ENCODE peak calls at places on chromosome 18, in four cellular contexts. E, T, H and X are unnamed samples. For H3K9me3 and H3K4me1, the result is how much of the 10 kb centered on the place peaks cover.

GRCh38 chr18:58175122-58175687 is 131.2 kb downstream of the NEDD4L start:
- DNase-seq in T (no peak), H (no peak), E (no peak), X (no peak)

GRCh38 chr18:38290229-38290628 is 724.6 kb upstream of the CELF4 start:
- DNase-seq in H (no peak), T (no peak), E (no peak), X (no peak)

GRCh38 chr18:50011813-50012445 is 183.0 kb downstream of the MYO5B start:
- DNase-seq in H (no peak), T (no peak), E (no peak), X (no peak)

GRCh38 chr18:31643003-31643402 is 41.4 kb downstream of the B4GALT6 start:
- DNase-seq in T (no peak), E (no peak), H (no peak), X (no peak)

GRCh38 chr18:607930-608329 is 11.1 kb downstream of the CLUL1 start:
- DNase-seq in E (no peak), H (no peak), T (no peak), X (no peak)

GRCh38 chr18:6004683-6005082 is 109.4 kb upstream of the TMEM200C start:
- DNase-seq in E (no peak), H (no peak), T (no peak), X (no peak)

GRCh38 chr18:68176901-68177300 is 538.0 kb downstream of the TMX3 start:
- DNase-seq in E (no peak), H (no peak), T (no peak), X (no peak)

GRCh38 chr18:51153659-51154371 is 43.7 kb downstream of the MEX3C start:
- DNase-seq in E (no peak), H (no peak), T (no peak), X (no peak)

GRCh38 chr18:35635171-35635570 is 53.6 kb downstream of the GALNT1 start:
- DNase-seq in T (no peak), E (no peak), H (no peak), X (no peak)

GRCh38 chr18:77077836-77078456 is 54.6 kb downstream of the MBP start:
- DNase-seq in H (no peak), T (no peak), E (no peak), X (no peak)

GRCh38 chr18:72433756-72434155 is 110.4 kb downstream of the CBLN2 start:
- DNase-seq in T (no peak), E (no peak), H (no peak), X (no peak)
- H3K9me3 ChIP-seq in T (under half), E (under half), H (under half), X (under half)

DNA sequence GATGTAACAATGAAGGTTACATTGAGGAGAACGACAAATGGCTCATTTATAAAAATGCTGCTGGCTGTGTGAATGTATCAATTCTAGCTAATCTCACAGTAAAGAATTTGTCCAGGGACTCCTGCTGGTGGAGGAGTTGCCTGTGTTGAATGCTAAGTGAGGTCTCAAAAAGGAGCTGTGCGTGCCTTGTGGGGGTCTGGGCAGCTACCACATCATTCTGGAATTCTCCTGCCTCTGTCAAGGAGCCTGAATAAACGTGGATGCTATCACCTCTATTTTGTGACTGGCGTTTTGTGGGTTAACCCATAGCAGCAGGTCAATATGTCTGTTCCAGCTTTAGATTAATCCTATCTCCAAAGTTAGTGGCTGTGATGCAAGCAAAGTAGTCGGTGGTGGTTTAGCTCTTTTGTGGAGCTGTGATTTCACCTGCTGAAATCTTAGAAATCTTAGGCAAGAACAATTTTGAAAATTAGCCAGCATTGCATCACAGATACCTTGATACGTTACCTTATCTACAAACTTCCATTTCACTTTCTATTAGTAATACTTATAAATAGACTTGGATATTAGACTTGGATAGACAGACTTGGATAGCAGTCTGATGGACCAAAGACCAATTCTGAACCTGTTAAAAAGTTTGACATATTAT is 96.8 kb downstream of the MTCL1 start:
- DNase-seq in H (no peak), E (no peak), T (no peak), X (no peak)
- H3K4me1 ChIP-seq in H (under half), E (half or more), T (under half), X (under half)

DNA sequence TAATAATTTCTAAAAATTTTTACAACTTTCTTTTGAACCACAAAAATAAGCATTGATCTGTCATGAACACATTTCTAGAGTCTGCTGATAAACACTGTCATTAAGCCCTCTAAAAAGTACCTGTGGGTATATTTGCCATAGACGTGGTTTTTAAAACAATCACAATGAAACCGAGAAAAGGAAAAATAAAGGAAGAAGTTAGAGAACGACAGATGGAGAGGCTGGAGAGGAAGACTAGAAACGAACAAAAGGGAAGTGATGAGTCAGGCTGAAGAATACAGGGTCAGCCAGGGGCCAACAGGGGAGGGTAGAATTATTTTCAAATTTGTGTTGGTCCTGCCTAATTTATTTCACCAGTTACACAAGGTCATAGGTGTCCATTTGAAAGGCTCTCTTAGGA is 62.0 kb downstream of the MYL12B start:
- DNase-seq in E (no peak), H (no peak), T (no peak), X (no peak)
- H3K27ac ChIP-seq in E (peak), H (no peak), T (no peak), X (no peak)

DNA sequence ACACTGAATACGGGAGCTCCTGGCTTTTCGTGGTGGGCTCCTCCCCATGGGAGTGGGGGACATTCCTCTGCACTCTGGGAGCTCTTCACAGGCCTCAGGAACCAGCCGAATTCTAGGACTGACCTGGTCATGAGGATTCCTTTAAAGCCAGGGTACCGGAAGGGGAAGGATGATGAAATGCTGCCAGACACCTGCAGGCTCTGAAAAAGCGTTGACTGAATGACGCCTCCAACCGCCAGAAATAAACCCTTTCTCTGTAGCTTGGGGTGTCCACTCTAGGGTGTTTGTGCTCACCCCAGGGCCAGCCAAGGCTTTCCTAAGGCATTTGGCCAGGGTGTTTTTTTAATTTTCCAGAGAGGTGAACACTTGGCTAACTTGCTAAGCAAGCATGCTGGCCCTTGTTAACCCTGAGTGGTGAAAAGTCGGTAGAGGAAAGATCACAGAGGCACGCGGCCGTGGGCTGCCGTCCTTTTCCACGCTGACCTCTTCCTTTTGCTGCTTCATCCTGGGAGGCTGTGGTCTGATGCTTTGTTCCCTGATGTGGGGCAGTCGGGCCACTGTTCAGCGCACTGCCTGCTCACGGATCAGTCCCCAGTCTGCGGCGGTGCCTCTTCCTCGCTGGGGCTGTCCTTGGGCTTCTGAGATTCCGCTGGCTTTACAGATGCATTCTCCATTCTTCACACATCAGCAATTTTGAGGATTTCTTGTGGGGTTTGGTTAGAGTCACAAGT is 32.0 kb downstream of the IMPA2 start:
- DNase-seq in E (no peak), T (no peak), H (no peak), X (no peak)
- H3K9me3 ChIP-seq in E (under half), T (under half), H (under half), X (under half)